ENCODE peak calls at places on chromosomes 3 and 15, in seven cellular contexts. One of them, this sample, is unnamed.

GRCh38 chr15:78540955-78541743 is 905 bp downstream of the PSMA4 start:
- DNase-seq in HFF-Myc: no peak
- DNase-seq in BJ: no peak
- DNase-seq in lower lobe of right lung: no peak
- DNase-seq in lower leg skin: no peak
- DNase-seq in GM13977: peak
- DNase-seq in ascending aorta: no peak
- DNase-seq in this sample: no peak

GRCh38 chr15:95017950-95018349 is 786.6 kb downstream of the MCTP2 start:
- DNase-seq in HFF-Myc: no peak
- DNase-seq in BJ: no peak
- DNase-seq in lower lobe of right lung: peak
- DNase-seq in lower leg skin: no peak
- DNase-seq in GM13977: no peak
- DNase-seq in ascending aorta: no peak
- DNase-seq in this sample: no peak

GRCh38 chr3:117553461-117553860 is 843.9 kb downstream of the TUSC7 start:
- DNase-seq in HFF-Myc: no peak
- DNase-seq in BJ: no peak
- DNase-seq in lower lobe of right lung: no peak
- DNase-seq in lower leg skin: no peak
- DNase-seq in GM13977: peak
- DNase-seq in ascending aorta: no peak
- DNase-seq in this sample: no peak

GRCh38 chr3:194573680-194574437 is 59.4 kb downstream of the TMEM44 start:
- DNase-seq in HFF-Myc: no peak
- DNase-seq in BJ: no peak
- DNase-seq in lower lobe of right lung: no peak
- DNase-seq in lower leg skin: no peak
- DNase-seq in GM13977: peak
- DNase-seq in ascending aorta: no peak
- DNase-seq in this sample: peak

GRCh38 chr3:65914032-65914739 is 124.5 kb downstream of the MAGI1 start:
- DNase-seq in HFF-Myc: no peak
- DNase-seq in BJ: no peak
- DNase-seq in lower lobe of right lung: no peak
- DNase-seq in lower leg skin: no peak
- DNase-seq in GM13977: no peak
- DNase-seq in ascending aorta: no peak
- DNase-seq in this sample: no peak

GRCh38 chr15:65991721-65992472 is 122.6 kb downstream of the RAB11A start:
- DNase-seq in HFF-Myc: no peak
- DNase-seq in BJ: no peak
- DNase-seq in lower lobe of right lung: no peak
- DNase-seq in lower leg skin: no peak
- DNase-seq in GM13977: no peak
- DNase-seq in ascending aorta: no peak
- DNase-seq in this sample: no peak

GRCh38 chr3:23835087-23835486 is 29.3 kb downstream of the UBE2E1 start:
- DNase-seq in HFF-Myc: no peak
- DNase-seq in BJ: no peak
- DNase-seq in lower lobe of right lung: no peak
- DNase-seq in lower leg skin: no peak
- DNase-seq in GM13977: no peak
- DNase-seq in ascending aorta: no peak
- DNase-seq in this sample: no peak

GRCh38 chr15:84804005-84804803 is 13.0 kb upstream of the ALPK3 start:
- DNase-seq in HFF-Myc: no peak
- DNase-seq in BJ: no peak
- DNase-seq in lower lobe of right lung: no peak
- DNase-seq in lower leg skin: peak
- DNase-seq in GM13977: no peak
- DNase-seq in ascending aorta: no peak
- DNase-seq in this sample: no peak

GRCh38 chr3:151843275-151843674 is 29.4 kb downstream of the AADAC start:
- DNase-seq in HFF-Myc: no peak
- DNase-seq in BJ: no peak
- DNase-seq in lower lobe of right lung: no peak
- DNase-seq in lower leg skin: no peak
- DNase-seq in GM13977: no peak
- DNase-seq in ascending aorta: no peak
- DNase-seq in this sample: no peak

GRCh38 chr15:45023659-45024320 is 795 bp downstream of the SORD start:
- DNase-seq in HFF-Myc: no peak
- DNase-seq in BJ: no peak
- DNase-seq in lower lobe of right lung: no peak
- DNase-seq in lower leg skin: no peak
- DNase-seq in GM13977: no peak
- DNase-seq in ascending aorta: no peak
- DNase-seq in this sample: no peak

GRCh38 chr3:499362-499761 is 302.8 kb downstream of the CHL1 start:
- DNase-seq in HFF-Myc: no peak
- DNase-seq in BJ: no peak
- DNase-seq in lower lobe of right lung: no peak
- DNase-seq in lower leg skin: no peak
- DNase-seq in GM13977: no peak
- DNase-seq in ascending aorta: no peak
- DNase-seq in this sample: no peak

GRCh38 chr3:15325228-15325627 is 7.2 kb downstream of the SH3BP5 start:
- DNase-seq in HFF-Myc: no peak
- DNase-seq in BJ: no peak
- DNase-seq in lower lobe of right lung: no peak
- DNase-seq in lower leg skin: peak
- DNase-seq in GM13977: no peak
- DNase-seq in ascending aorta: no peak
- DNase-seq in this sample: no peak

GRCh38 chr3:108406063-108406660 is 104.2 kb downstream of the MYH15 start:
- DNase-seq in HFF-Myc: no peak
- DNase-seq in BJ: no peak
- DNase-seq in lower lobe of right lung: no peak
- DNase-seq in lower leg skin: no peak
- DNase-seq in GM13977: no peak
- DNase-seq in ascending aorta: no peak
- DNase-seq in this sample: no peak

GRCh38 chr3:175065492-175065891 is 206.4 kb downstream of the NAALADL2 start:
- DNase-seq in HFF-Myc: no peak
- DNase-seq in BJ: no peak
- DNase-seq in lower lobe of right lung: no peak
- DNase-seq in lower leg skin: no peak
- DNase-seq in GM13977: no peak
- DNase-seq in ascending aorta: no peak
- DNase-seq in this sample: no peak

GRCh38 chr3:28726840-28727239 is 378.2 kb upstream of the AZI2 start:
- DNase-seq in HFF-Myc: no peak
- DNase-seq in BJ: no peak
- DNase-seq in lower lobe of right lung: peak
- DNase-seq in lower leg skin: no peak
- DNase-seq in GM13977: peak
- DNase-seq in ascending aorta: no peak
- DNase-seq in this sample: no peak
- TF ChIP-seq CTCF in HFF-Myc: peak
- TF ChIP-seq CTCF in BJ: peak
- TF ChIP-seq CTCF in lower lobe of right lung: peak
- TF ChIP-seq CTCF in lower leg skin: no peak
- TF ChIP-seq CTCF in GM13977: peak
- TF ChIP-seq CTCF in ascending aorta: peak
- TF ChIP-seq CTCF in this sample: peak

DNA sequence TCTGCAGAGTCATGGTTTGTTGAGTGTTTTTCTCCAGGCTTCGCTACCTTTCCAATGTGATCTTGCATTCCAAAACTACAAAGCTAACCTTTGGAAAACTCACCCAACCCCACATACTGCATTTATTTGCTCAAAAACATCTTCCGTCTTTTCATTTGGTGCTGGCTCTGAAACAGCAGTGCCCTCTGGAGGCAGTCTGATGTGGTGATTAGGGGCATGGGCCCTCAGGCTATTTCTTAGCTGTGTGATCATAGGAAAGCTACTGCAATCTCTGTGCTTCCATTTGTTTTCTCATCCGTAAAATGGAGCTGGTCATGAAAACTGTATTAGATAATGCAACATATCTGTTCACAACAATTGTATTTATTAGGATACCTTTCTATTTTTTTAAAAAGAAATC is 47.0 kb downstream of the MTHFS start:
- DNase-seq in HFF-Myc: no peak
- DNase-seq in BJ: no peak
- DNase-seq in lower lobe of right lung: no peak
- DNase-seq in lower leg skin: no peak
- DNase-seq in GM13977: no peak
- DNase-seq in ascending aorta: no peak
- DNase-seq in this sample: no peak
- TF ChIP-seq CTCF in HFF-Myc: peak
- TF ChIP-seq CTCF in BJ: peak
- TF ChIP-seq CTCF in lower lobe of right lung: peak
- TF ChIP-seq CTCF in lower leg skin: no peak
- TF ChIP-seq CTCF in GM13977: peak
- TF ChIP-seq CTCF in ascending aorta: no peak
- TF ChIP-seq CTCF in this sample: peak

GRCh38 chr3:39140341-39140971 is 12.9 kb downstream of the CSRNP1 start:
- DNase-seq in HFF-Myc: no peak
- DNase-seq in BJ: no peak
- DNase-seq in lower lobe of right lung: no peak
- DNase-seq in lower leg skin: peak
- DNase-seq in GM13977: no peak
- DNase-seq in ascending aorta: no peak
- DNase-seq in this sample: no peak

GRCh38 chr3:39139442-39139841 is 13.9 kb downstream of the CSRNP1 start:
- DNase-seq in HFF-Myc: no peak
- DNase-seq in BJ: no peak
- DNase-seq in lower lobe of right lung: no peak
- DNase-seq in lower leg skin: no peak
- DNase-seq in GM13977: no peak
- DNase-seq in ascending aorta: no peak
- DNase-seq in this sample: no peak

GRCh38 chr3:39143051-39143885 is 10.1 kb downstream of the CSRNP1 start:
- DNase-seq in HFF-Myc: no peak
- DNase-seq in BJ: no peak
- DNase-seq in lower lobe of right lung: no peak
- DNase-seq in lower leg skin: peak
- DNase-seq in GM13977: no peak
- DNase-seq in ascending aorta: no peak
- DNase-seq in this sample: no peak

GRCh38 chr3:39142067-39142466 is 11.3 kb downstream of the CSRNP1 start:
- DNase-seq in HFF-Myc: no peak
- DNase-seq in BJ: no peak
- DNase-seq in lower lobe of right lung: no peak
- DNase-seq in lower leg skin: peak
- DNase-seq in GM13977: no peak
- DNase-seq in ascending aorta: no peak
- DNase-seq in this sample: no peak

DNA sequence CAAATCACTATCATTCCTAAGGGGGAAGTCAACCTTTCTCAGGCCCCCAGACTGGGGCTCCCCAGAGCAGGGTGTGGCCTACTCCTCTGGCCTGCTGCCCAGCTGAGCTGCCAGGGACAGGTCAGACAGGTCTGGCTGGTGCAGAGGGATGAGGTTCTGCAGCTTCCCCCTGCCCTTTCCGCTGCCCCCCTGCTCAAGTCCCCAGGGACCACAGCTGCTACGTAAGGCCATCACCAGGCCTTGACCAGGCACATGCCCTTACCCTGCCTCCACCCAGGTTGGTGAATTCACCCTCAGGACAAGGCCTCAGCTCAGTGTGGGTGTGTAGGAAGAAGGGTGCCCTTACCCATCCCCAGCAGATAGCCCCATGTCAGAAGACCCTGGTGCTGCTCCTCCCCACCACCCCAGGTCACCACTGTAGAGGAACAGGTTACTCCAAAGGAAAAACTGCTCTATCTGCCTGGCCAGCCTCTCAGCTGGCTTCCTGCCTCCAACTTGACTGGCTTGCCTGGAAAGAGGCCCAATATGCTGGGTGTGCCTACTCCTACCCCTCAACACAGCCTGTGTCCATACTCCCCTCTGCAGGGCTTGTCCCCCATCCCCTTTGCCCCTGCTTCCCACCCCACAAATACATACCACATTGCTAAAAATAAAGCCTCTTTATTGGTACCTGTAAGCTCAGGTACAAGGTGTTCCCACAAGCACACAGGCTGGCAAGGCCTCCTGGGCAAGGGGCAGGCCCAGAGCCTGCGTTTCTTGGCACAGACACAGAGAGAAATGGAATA is 12.0 kb downstream of the CSRNP1 start:
- DNase-seq in HFF-Myc: no peak
- DNase-seq in BJ: no peak
- DNase-seq in lower lobe of right lung: peak
- DNase-seq in lower leg skin: peak
- DNase-seq in GM13977: no peak
- DNase-seq in ascending aorta: no peak
- DNase-seq in this sample: no peak
- TF ChIP-seq CTCF in HFF-Myc: no peak
- TF ChIP-seq CTCF in BJ: no peak
- TF ChIP-seq CTCF in lower lobe of right lung: no peak
- TF ChIP-seq CTCF in lower leg skin: no peak
- TF ChIP-seq CTCF in GM13977: no peak
- TF ChIP-seq CTCF in ascending aorta: no peak
- TF ChIP-seq CTCF in this sample: no peak

GRCh38 chr3:80785475-80785874 is 976.0 kb downstream of the GBE1 start:
- DNase-seq in HFF-Myc: no peak
- DNase-seq in BJ: no peak
- DNase-seq in lower lobe of right lung: no peak
- DNase-seq in lower leg skin: no peak
- DNase-seq in GM13977: no peak
- DNase-seq in ascending aorta: no peak
- DNase-seq in this sample: no peak
- TF ChIP-seq CTCF in HFF-Myc: no peak
- TF ChIP-seq CTCF in BJ: no peak
- TF ChIP-seq CTCF in lower lobe of right lung: no peak
- TF ChIP-seq CTCF in lower leg skin: no peak
- TF ChIP-seq CTCF in GM13977: peak
- TF ChIP-seq CTCF in ascending aorta: no peak
- TF ChIP-seq CTCF in this sample: no peak

DNA sequence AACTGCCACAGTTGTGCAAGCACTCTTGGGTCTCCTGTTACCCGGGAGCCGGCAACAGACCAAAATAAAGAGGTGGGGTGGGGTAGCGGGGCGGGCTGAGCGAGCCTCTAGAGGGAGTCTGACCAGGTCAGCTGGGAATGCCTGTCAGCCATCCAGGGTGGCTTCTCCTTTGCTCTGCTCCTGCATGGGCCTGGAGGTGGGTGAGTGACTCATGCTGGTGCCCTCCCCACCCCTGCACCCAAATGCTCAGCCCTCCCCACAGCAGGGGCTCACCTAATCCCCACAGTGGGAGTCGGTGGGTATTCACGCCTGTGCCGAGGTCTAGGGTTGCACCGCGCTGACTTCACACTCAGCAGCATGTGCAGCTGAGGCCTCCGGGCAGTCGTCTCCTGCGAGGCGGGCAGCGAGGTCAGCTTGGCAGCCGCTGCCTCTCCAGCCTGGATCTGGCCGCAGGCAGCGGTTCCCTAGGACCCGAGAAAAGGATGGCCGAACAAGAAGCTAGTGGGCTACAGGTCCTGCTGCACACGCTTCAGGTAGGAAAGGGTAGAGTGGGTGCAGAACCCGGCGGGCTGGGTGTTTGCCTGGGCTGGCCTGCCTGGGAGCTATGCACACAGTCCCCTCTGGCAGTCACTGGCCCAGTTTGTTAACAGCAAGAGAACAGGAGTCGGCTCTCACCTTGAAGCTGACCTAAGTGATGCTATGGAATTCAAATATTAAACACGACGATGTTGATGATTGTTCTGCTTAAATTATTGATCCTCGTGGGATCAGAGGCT is at the start of gene AGBL1:
- DNase-seq in HFF-Myc: no peak
- DNase-seq in BJ: no peak
- DNase-seq in lower lobe of right lung: peak
- DNase-seq in lower leg skin: no peak
- DNase-seq in GM13977: no peak
- DNase-seq in ascending aorta: no peak
- DNase-seq in this sample: no peak
- TF ChIP-seq CTCF in HFF-Myc: no peak
- TF ChIP-seq CTCF in BJ: no peak
- TF ChIP-seq CTCF in lower lobe of right lung: no peak
- TF ChIP-seq CTCF in lower leg skin: no peak
- TF ChIP-seq CTCF in GM13977: no peak
- TF ChIP-seq CTCF in ascending aorta: no peak
- TF ChIP-seq CTCF in this sample: no peak